ENCODE peak calls at places on chromosome 11, in four cellular contexts. One of them, this sample, is unnamed.

GRCh38 chr11:76787911-76788596 is 4.9 kb downstream of the TSKU start:
- DNase-seq in prostate gland: no peak
- DNase-seq in Peyer's patch: peak
- DNase-seq in left ventricle myocardium inferior: no peak
- DNase-seq in this sample: peak

GRCh38 chr11:110445428-110445827 is 15.7 kb downstream of the FDX1 start:
- DNase-seq in Peyer's patch: no peak
- DNase-seq in left ventricle myocardium inferior: no peak
- DNase-seq in prostate gland: no peak
- DNase-seq in this sample: no peak

GRCh38 chr11:6608011-6608410 is 4.0 kb downstream of the TAF10 start:
- DNase-seq in left ventricle myocardium inferior: no peak
- DNase-seq in Peyer's patch: no peak
- DNase-seq in prostate gland: no peak
- DNase-seq in this sample: no peak

GRCh38 chr11:134509381-134510068 is 97.5 kb upstream of the B3GAT1 start:
- DNase-seq in left ventricle myocardium inferior: no peak
- DNase-seq in prostate gland: no peak
- DNase-seq in Peyer's patch: peak
- DNase-seq in this sample: no peak

GRCh38 chr11:2774173-2775082 is 74.6 kb upstream of the KCNQ1OT1 start:
- DNase-seq in Peyer's patch: peak
- DNase-seq in prostate gland: peak
- DNase-seq in left ventricle myocardium inferior: no peak
- DNase-seq in this sample: no peak

GRCh38 chr11:71443736-71444410 is 4.3 kb downstream of the DHCR7 start:
- DNase-seq in Peyer's patch: no peak
- DNase-seq in left ventricle myocardium inferior: no peak
- DNase-seq in prostate gland: no peak
- DNase-seq in this sample: no peak

GRCh38 chr11:1466784-1467183 is 19.8 kb downstream of the MOB2 start:
- DNase-seq in Peyer's patch: no peak
- DNase-seq in left ventricle myocardium inferior: no peak
- DNase-seq in prostate gland: no peak
- DNase-seq in this sample: no peak

GRCh38 chr11:78763664-78764063 is 189.0 kb upstream of the NARS2 start:
- DNase-seq in Peyer's patch: no peak
- DNase-seq in prostate gland: no peak
- DNase-seq in left ventricle myocardium inferior: no peak
- DNase-seq in this sample: no peak

GRCh38 chr11:61195016-61195695 is 8.2 kb upstream of the PGA3 start:
- DNase-seq in Peyer's patch: no peak
- DNase-seq in left ventricle myocardium inferior: no peak
- DNase-seq in prostate gland: no peak
- DNase-seq in this sample: no peak

GRCh38 chr11:95450547-95451123 is 219.6 kb upstream of the SESN3 start:
- DNase-seq in left ventricle myocardium inferior: no peak
- DNase-seq in Peyer's patch: no peak
- DNase-seq in prostate gland: no peak
- DNase-seq in this sample: peak

GRCh38 chr11:88051386-88051785 is 123.9 kb downstream of the RAB38 start:
- DNase-seq in prostate gland: no peak
- DNase-seq in Peyer's patch: no peak
- DNase-seq in left ventricle myocardium inferior: no peak
- DNase-seq in this sample: peak

GRCh38 chr11:64124147-64124546 is 41.8 kb downstream of the MACROD1 start:
- DNase-seq in left ventricle myocardium inferior: no peak
- DNase-seq in Peyer's patch: no peak
- DNase-seq in prostate gland: no peak
- DNase-seq in this sample: no peak

GRCh38 chr11:118263694-118264567 is at the start of gene MPZL2:
- DNase-seq in left ventricle myocardium inferior: peak
- DNase-seq in prostate gland: peak
- DNase-seq in Peyer's patch: peak
- DNase-seq in this sample: no peak

GRCh38 chr11:125315088-125315740 is 150.7 kb downstream of the PKNOX2 start:
- DNase-seq in Peyer's patch: no peak
- DNase-seq in prostate gland: no peak
- DNase-seq in left ventricle myocardium inferior: peak
- DNase-seq in this sample: peak

GRCh38 chr11:68948496-68948895 is 32.3 kb downstream of the MRGPRD start:
- DNase-seq in Peyer's patch: no peak
- DNase-seq in left ventricle myocardium inferior: no peak
- DNase-seq in prostate gland: no peak
- DNase-seq in this sample: no peak

GRCh38 chr11:64239662-64240466 is 1.0 kb upstream of the FKBP2 start:
- DNase-seq in left ventricle myocardium inferior: no peak
- DNase-seq in prostate gland: no peak
- DNase-seq in Peyer's patch: no peak
- DNase-seq in this sample: no peak

GRCh38 chr11:102924851-102925380 is 30.6 kb downstream of the MMP13 start:
- DNase-seq in prostate gland: no peak
- DNase-seq in Peyer's patch: no peak
- DNase-seq in left ventricle myocardium inferior: no peak
- DNase-seq in this sample: no peak

GRCh38 chr11:34313099-34313517 is 44.7 kb downstream of the ABTB2 start:
- DNase-seq in Peyer's patch: no peak
- DNase-seq in prostate gland: no peak
- DNase-seq in left ventricle myocardium inferior: no peak
- DNase-seq in this sample: no peak

GRCh38 chr11:36053314-36053713 is 109.5 kb downstream of the LDLRAD3 start:
- DNase-seq in left ventricle myocardium inferior: no peak
- DNase-seq in prostate gland: no peak
- DNase-seq in Peyer's patch: no peak
- DNase-seq in this sample: no peak
- H3K4me3 ChIP-seq in left ventricle myocardium inferior: no peak
- H3K4me3 ChIP-seq in prostate gland: no peak
- H3K4me3 ChIP-seq in Peyer's patch: no peak
- H3K4me3 ChIP-seq in this sample: no peak

GRCh38 chr11:57662893-57663292 is 5.0 kb upstream of the ZDHHC5 start:
- DNase-seq in prostate gland: no peak
- DNase-seq in Peyer's patch: no peak
- DNase-seq in left ventricle myocardium inferior: no peak
- DNase-seq in this sample: no peak
- TF ChIP-seq CTCF in prostate gland: no peak
- TF ChIP-seq CTCF in Peyer's patch: no peak
- TF ChIP-seq CTCF in left ventricle myocardium inferior: no peak
- TF ChIP-seq CTCF in this sample: peak

GRCh38 chr11:20026629-20027545 is 133.4 kb downstream of the DBX1 start:
- DNase-seq in prostate gland: no peak
- DNase-seq in left ventricle myocardium inferior: no peak
- DNase-seq in Peyer's patch: no peak
- DNase-seq in this sample: no peak
- H3K4me3 ChIP-seq in prostate gland: no peak
- H3K4me3 ChIP-seq in left ventricle myocardium inferior: no peak
- H3K4me3 ChIP-seq in Peyer's patch: no peak
- H3K4me3 ChIP-seq in this sample: no peak

GRCh38 chr11:130203766-130204702 is 44.5 kb downstream of the ST14 start:
- DNase-seq in Peyer's patch: peak
- DNase-seq in left ventricle myocardium inferior: no peak
- DNase-seq in prostate gland: no peak
- DNase-seq in this sample: no peak

GRCh38 chr11:130208241-130209127 is 48.9 kb downstream of the ST14 start:
- DNase-seq in left ventricle myocardium inferior: no peak
- DNase-seq in prostate gland: no peak
- DNase-seq in Peyer's patch: no peak
- DNase-seq in this sample: no peak

GRCh38 chr11:130204703-130205095 is 45.1 kb downstream of the ST14 start:
- DNase-seq in Peyer's patch: peak
- DNase-seq in prostate gland: no peak
- DNase-seq in left ventricle myocardium inferior: no peak
- DNase-seq in this sample: no peak

GRCh38 chr11:130202818-130203671 is 43.5 kb downstream of the ST14 start:
- DNase-seq in Peyer's patch: peak
- DNase-seq in prostate gland: no peak
- DNase-seq in left ventricle myocardium inferior: no peak
- DNase-seq in this sample: no peak

GRCh38 chr11:130206141-130206540 is 46.6 kb downstream of the ST14 start:
- DNase-seq in left ventricle myocardium inferior: no peak
- DNase-seq in prostate gland: no peak
- DNase-seq in Peyer's patch: peak
- DNase-seq in this sample: no peak
- TF ChIP-seq CTCF in left ventricle myocardium inferior: no peak
- TF ChIP-seq CTCF in prostate gland: no peak
- TF ChIP-seq CTCF in Peyer's patch: no peak
- TF ChIP-seq CTCF in this sample: no peak

DNA sequence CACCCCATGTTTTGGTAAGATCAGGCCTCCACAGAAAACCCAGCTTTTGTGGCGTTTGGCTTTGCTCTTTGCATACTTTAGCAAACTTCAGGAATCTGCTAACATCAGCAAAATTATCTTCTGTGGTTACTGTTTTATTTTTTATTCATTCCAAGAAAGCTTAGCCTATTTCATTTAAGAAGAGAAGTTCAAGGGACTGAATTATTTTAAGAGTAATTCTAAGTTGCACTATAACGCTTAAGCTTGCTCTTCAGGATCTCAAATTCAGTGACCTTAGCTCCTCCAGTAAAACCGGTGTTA is 1.1 kb downstream of the JHY start:
- DNase-seq in left ventricle myocardium inferior: no peak
- DNase-seq in prostate gland: no peak
- DNase-seq in Peyer's patch: no peak
- DNase-seq in this sample: no peak
- H3K4me3 ChIP-seq in left ventricle myocardium inferior: peak
- H3K4me3 ChIP-seq in prostate gland: peak
- H3K4me3 ChIP-seq in Peyer's patch: peak
- H3K4me3 ChIP-seq in this sample: peak

GRCh38 chr11:131037873-131038272 is 121.6 kb upstream of the SNX19 start:
- DNase-seq in prostate gland: no peak
- DNase-seq in Peyer's patch: no peak
- DNase-seq in left ventricle myocardium inferior: no peak
- DNase-seq in this sample: peak
- TF ChIP-seq CTCF in prostate gland: no peak
- TF ChIP-seq CTCF in Peyer's patch: no peak
- TF ChIP-seq CTCF in left ventricle myocardium inferior: no peak
- TF ChIP-seq CTCF in this sample: peak

DNA sequence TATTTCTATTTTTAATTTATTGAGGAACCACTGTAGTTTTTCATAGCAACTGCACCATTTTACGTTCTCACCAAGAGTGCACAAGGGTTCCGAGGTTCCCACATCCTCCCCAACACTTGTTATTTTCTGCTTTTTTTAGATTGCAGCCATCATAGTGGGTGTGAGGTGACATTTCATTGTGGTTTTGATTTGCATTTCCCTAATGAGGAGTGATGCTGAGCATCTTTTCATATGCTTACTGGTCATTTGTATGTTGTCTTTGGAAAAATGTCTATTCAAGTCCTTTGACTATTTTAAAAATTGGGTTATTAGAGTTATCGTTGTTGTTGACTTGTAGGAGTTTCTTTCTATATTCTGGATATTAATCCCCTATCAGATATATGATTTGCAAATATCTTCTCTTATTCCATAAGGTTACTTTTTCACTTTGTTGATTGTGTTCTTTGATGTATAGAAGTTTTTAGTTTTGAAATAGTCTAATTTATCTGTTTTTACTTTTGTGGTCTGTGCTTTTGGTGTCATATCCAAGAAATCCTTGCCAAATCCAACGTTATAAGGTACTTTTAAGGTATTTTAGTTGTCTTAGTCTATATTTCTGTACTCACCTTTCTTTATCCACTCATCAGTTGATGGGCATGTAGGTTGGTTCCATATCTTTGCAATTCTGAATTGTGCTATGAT is 9.0 kb downstream of the NEAT1 start:
- DNase-seq in Peyer's patch: no peak
- DNase-seq in prostate gland: no peak
- DNase-seq in left ventricle myocardium inferior: no peak
- DNase-seq in this sample: peak
- H3K4me3 ChIP-seq in Peyer's patch: no peak
- H3K4me3 ChIP-seq in prostate gland: no peak
- H3K4me3 ChIP-seq in left ventricle myocardium inferior: peak
- H3K4me3 ChIP-seq in this sample: peak

DNA sequence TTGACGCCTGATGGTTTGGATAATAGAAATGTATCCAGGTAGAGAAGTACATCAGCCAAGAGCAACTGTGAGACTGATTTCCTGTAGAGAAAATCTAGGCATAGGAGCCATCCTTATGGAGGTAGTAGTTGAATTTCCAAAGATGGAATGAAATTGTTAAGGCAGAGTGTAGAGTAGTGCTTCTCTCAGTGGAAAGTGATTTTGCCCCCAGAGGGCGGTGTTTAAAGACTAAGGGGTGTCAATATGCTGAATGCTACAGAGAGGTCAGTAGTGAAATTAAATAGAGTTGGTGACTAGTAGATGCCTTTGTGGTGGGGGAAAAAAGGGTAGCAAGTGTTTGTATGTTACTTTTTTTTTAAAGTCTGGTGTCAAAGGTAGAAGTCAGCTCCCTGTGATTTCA is 54.5 kb downstream of the TRIM44 start:
- DNase-seq in Peyer's patch: no peak
- DNase-seq in left ventricle myocardium inferior: no peak
- DNase-seq in prostate gland: no peak
- DNase-seq in this sample: peak
- TF ChIP-seq CTCF in Peyer's patch: no peak
- TF ChIP-seq CTCF in left ventricle myocardium inferior: no peak
- TF ChIP-seq CTCF in prostate gland: no peak
- TF ChIP-seq CTCF in this sample: peak

This sample was measured in choroid plexus epithelial cell.